ENCODE peak calls at places on chromosomes 4 and X, in seven cellular contexts. X is CD8-positive, alpha-beta memory T cell; F is spleen; W is tibial nerve; G is cardiac muscle cell; C is pancreas; J is heart left ventricle. E is an unnamed sample.

GRCh38 chr4:54386693-54387092 is 157.6 kb downstream of the PDGFRA start:
- DNase-seq in G (no peak), F (no peak), C (no peak), W (no peak), J (no peak), X (no peak), E (no peak)

GRCh38 chr4:182344968-182345367 is 101.8 kb downstream of the TENM3 start:
- DNase-seq in J (no peak), X (no peak), C (no peak), F (no peak), G (no peak), W (no peak), E (no peak)

GRCh38 chr4:70577220-70577927 is 14.7 kb upstream of the AMBN start:
- DNase-seq in J (no peak), G (no peak), F (no peak), W (no peak), C (no peak), X (no peak), E (no peak)

GRCh38 chrX:148416931-148417330 is 83.5 kb upstream of the AFF2 start:
- DNase-seq in F (no peak), W (no peak), X (no peak), G (peak; percentile 3), C (no peak), J (no peak), E (no peak)

GRCh38 chr4:53781614-53782467 is 190.6 kb upstream of the LNX1 start:
- DNase-seq in F (no peak), J (no peak), X (no peak), W (no peak), C (no peak), G (no peak), E (no peak)

GRCh38 chrX:65985922-65986588 is 53.8 kb downstream of the VSIG4 start:
- DNase-seq in X (peak; percentile 70), C (no peak), F (peak; percentile 56), W (no peak), G (peak; percentile 64), J (no peak), E (peak; percentile 78)

GRCh38 chrX:150683536-150684146 is 9.6 kb upstream of the MTMR1 start:
- DNase-seq in W (no peak), X (peak; percentile 47), C (no peak), J (no peak), F (no peak), G (peak; percentile 58), E (peak; percentile 71)

GRCh38 chrX:135923353-135923752 is 29.8 kb downstream of the SAGE1 start:
- DNase-seq in W (no peak), X (no peak), F (no peak), C (no peak), J (no peak), G (no peak), E (no peak)

GRCh38 chr4:119728185-119728584 is 99.6 kb upstream of the PDE5A start:
- DNase-seq in G (no peak), X (no peak), C (no peak), W (no peak), F (no peak), J (no peak), E (no peak)

GRCh38 chrX:24899391-24899790 is 116.4 kb downstream of the ARX start:
- DNase-seq in G (no peak), J (no peak), F (no peak), X (no peak), C (no peak), W (no peak), E (no peak)

GRCh38 chr4:25908491-25908901 is 5.5 kb upstream of the SMIM20 start:
- DNase-seq in F (no peak), W (no peak), J (peak; percentile 48), X (no peak), C (no peak), G (peak; percentile 89), E (peak; percentile 79)

GRCh38 chrX:102833136-102833535 is 103.9 kb upstream of the RAB40AL start:
- DNase-seq in W (no peak), F (no peak), G (peak; percentile 18), X (no peak), J (no peak), C (no peak), E (peak; percentile 11)

DNA sequence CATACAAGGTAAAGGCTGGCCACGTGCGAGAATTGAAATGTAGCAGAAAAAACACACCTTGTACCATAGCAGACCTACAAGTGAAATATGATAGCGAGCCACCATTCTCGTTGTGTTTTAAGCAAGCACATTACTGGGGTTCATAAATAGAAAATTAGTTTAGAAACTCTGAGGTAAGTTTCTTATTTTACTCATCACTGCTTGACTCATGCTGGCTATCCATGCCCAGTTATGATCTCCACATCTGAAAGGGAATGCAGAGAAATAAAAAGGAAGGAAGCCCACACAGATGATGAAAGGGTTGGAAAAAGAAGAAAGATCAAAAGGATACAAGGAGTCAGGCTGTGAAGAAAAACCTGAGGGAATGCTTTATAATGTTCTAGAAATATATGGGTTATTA is 54.5 kb downstream of the CAMK2D start:
- DNase-seq in G (peak; percentile 14), X (no peak), F (no peak), J (no peak), W (no peak), C (no peak), E (peak; percentile 25)
- H3K4me1 ChIP-seq in G (peaks cover 6% of the 10 kb centered on the region), X (no peaks in the 10 kb centered on the region), F (peaks cover 24% of the 10 kb centered on the region), J (peaks cover 33% of the 10 kb centered on the region), W (no peaks in the 10 kb centered on the region), C (no peaks in the 10 kb centered on the region), E (peaks cover 16% of the 10 kb centered on the region)

DNA sequence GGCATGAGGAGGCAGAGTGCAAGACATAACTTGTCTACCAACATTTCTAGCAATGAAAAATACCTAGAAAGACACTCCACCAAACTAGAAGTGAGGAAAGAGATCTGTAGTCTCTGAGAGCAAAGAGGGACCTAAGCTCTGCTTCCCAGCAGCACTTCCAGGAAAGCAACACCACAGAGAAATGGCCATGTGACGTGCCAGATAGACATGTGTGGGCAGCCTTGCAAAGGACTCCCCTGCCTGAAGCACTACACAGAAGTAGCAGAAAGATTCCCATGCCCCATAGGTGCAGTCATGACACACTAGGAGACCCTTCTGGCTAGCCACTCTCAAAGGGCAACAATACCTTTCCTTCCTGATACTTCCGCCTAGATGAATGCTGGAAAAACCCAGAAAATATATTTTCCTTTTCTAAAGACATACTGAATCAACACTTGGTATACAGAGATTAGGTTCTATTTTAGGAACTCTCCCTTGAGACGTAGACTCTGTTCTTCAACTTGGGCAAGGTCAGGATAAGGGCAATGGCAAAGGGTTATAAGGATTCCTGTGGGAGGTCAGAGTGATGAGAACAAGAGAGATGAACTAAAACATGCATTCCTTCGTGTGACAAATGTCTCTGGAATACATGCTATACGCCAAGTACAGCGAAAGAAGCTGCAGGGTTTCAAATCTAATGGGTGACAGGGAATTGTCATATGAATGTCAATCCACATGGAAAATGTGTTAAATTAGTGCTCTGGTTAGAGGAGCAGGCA is 187.5 kb upstream of the ETNPPL start:
- DNase-seq in C (no peak), G (peak; percentile 6), X (no peak), W (no peak), J (no peak), F (no peak), E (no peak)
- H3K4me1 ChIP-seq in C (no peaks in the 10 kb centered on the region), G (peaks cover 17% of the 10 kb centered on the region), X (no peaks in the 10 kb centered on the region), W (no peaks in the 10 kb centered on the region), J (no peaks in the 10 kb centered on the region), F (no peaks in the 10 kb centered on the region), E (peaks cover 9% of the 10 kb centered on the region)

GRCh38 chr4:14384824-14385223 is 617.5 kb upstream of the CPEB2 start:
- DNase-seq in W (no peak), X (no peak), F (no peak), C (no peak), G (no peak), J (no peak), E (no peak)
- H3K4me1 ChIP-seq in W (no peaks in the 10 kb centered on the region), X (no peaks in the 10 kb centered on the region), F (no peaks in the 10 kb centered on the region), C (no peaks in the 10 kb centered on the region), G (peaks cover 24% of the 10 kb centered on the region), J (no peaks in the 10 kb centered on the region), E (peaks cover 4% of the 10 kb centered on the region)

GRCh38 chr4:7208509-7209451 is 16.4 kb downstream of the SORCS2 start:
- DNase-seq in G (no peak), C (no peak), F (no peak), W (no peak), J (no peak), X (no peak), E (no peak)
- H3K4me1 ChIP-seq in G (peaks cover 7% of the 10 kb centered on the region), C (no peaks in the 10 kb centered on the region), F (no peaks in the 10 kb centered on the region), W (peaks cover 25% of the 10 kb centered on the region), J (peaks cover 20% of the 10 kb centered on the region), X (no peaks in the 10 kb centered on the region), E (peaks cover 83% of the 10 kb centered on the region)

GRCh38 chr4:79408063-79408462 is at the start of gene GK2:
- DNase-seq in J (no peak), C (peak; percentile 31), X (no peak), F (no peak), G (no peak), W (no peak), E (no peak)

GRCh38 chr4:79402452-79402851 is 5.6 kb downstream of the GK2 start:
- DNase-seq in W (no peak), C (no peak), J (no peak), X (no peak), G (no peak), F (no peak), E (no peak)

GRCh38 chr4:79399076-79399475 is 9.0 kb downstream of the GK2 start:
- DNase-seq in G (no peak), J (no peak), F (no peak), C (no peak), W (no peak), X (no peak), E (no peak)

GRCh38 chr4:79404666-79405065 is 3.4 kb downstream of the GK2 start:
- DNase-seq in C (no peak), X (no peak), W (no peak), F (no peak), J (no peak), G (no peak), E (no peak)

DNA sequence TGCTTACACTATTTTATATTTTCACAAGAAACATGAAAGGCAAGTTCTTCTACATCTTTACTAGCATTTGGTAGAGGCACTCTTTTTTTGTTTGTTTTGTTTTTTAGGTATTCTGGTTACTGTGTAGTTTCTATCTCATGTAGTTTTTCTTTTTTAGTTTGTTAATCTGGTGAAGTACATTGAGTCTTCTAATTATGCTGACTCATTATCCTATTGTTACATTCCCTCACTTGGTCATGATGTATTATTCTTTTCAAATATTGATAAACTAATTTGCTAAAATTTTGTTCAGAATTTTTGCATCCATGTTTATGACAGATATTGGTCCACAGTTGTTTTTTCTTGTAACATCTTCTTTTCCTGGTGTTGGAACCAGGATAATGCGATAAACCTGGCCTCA is 4.7 kb downstream of the GK2 start:
- DNase-seq in W (no peak), G (no peak), J (no peak), C (no peak), X (no peak), F (no peak), E (no peak)
- H3K4me1 ChIP-seq in W (no peaks in the 10 kb centered on the region), G (no peaks in the 10 kb centered on the region), J (no peaks in the 10 kb centered on the region), C (no peaks in the 10 kb centered on the region), X (no peaks in the 10 kb centered on the region), F (no peaks in the 10 kb centered on the region), E (no peaks in the 10 kb centered on the region)

GRCh38 chr4:173511787-173512361 is 18.2 kb downstream of the HAND2 start:
- DNase-seq in W (no peak), G (no peak), C (no peak), J (no peak), X (no peak), F (no peak), E (no peak)
- H3K4me1 ChIP-seq in W (peaks cover 11% of the 10 kb centered on the region), G (peaks cover 16% of the 10 kb centered on the region), C (no peaks in the 10 kb centered on the region), J (peaks cover 26% of the 10 kb centered on the region), X (peaks cover 14% of the 10 kb centered on the region), F (peaks cover 37% of the 10 kb centered on the region), E (peaks cover 13% of the 10 kb centered on the region)

GRCh38 chr4:2862528-2862927 is 18.9 kb downstream of the ADD1 start:
- DNase-seq in G (no peak), F (no peak), J (no peak), W (no peak), C (no peak), X (no peak), E (peak; percentile 49)
- H3K4me1 ChIP-seq in G (peaks cover 70% of the 10 kb centered on the region), F (peaks cover 100% of the 10 kb centered on the region), J (peaks cover 100% of the 10 kb centered on the region), W (peaks cover 91% of the 10 kb centered on the region), C (peaks cover 30% of the 10 kb centered on the region), X (peaks cover 54% of the 10 kb centered on the region), E (peaks cover 83% of the 10 kb centered on the region)

E was measured in adipocyte.